ENCODE peak calls at places on chromosomes 2 and 18, in eight cellular contexts. C is COR-L47, H is islet precursor cell, U is EL, N is left kidney, V is iPS DF 19.7, G is gastrocnemius medialis, J is NCI-H2081. Y is an unnamed sample.

GRCh38 chr2:27115485-27115884 is 3.4 kb downstream of the CGREF1 start:
- DNase-seq in C (no peak), H (no peak), U (no peak), N (no peak), V (no peak), G (no peak), J (no peak), Y (no peak)

GRCh38 chr2:218311908-218312756 is 19.8 kb upstream of the TMBIM1 start:
- DNase-seq in C (no peak), H (no peak), U (no peak), N (no peak), V (no peak), G (no peak), J (no peak), Y (no peak)

GRCh38 chr2:48531141-48531648 is 1.2 kb downstream of the STON1 start:
- DNase-seq in C (no peak), H (peak; percentile 96), U (peak; percentile 78), N (peak; percentile 87), V (no peak), G (no peak), J (peak; percentile 19), Y (no peak)

GRCh38 chr18:46711444-46711863 is 45.4 kb downstream of the ST8SIA5 start:
- DNase-seq in C (no peak), H (no peak), U (no peak), N (peak; percentile 76), V (no peak), G (peak; percentile 19), J (no peak), Y (no peak)

GRCh38 chr2:37656512-37657423 is 14.7 kb downstream of the CDC42EP3 start:
- DNase-seq in C (peak; percentile 59), H (peak; percentile 55), U (no peak), N (no peak), V (peak; percentile 98), G (no peak), J (peak; percentile 35), Y (peak; percentile 77)

GRCh38 chr2:57886196-57886786 is 160.3 kb upstream of the VRK2 start:
- DNase-seq in C (peak; percentile 86), H (no peak), U (no peak), N (no peak), V (no peak), G (no peak), J (peak; percentile 93), Y (peak; percentile 80)

GRCh38 chr18:74078257-74078656 is 69.4 kb downstream of the FBXO15 start:
- DNase-seq in C (no peak), H (no peak), U (no peak), N (no peak), V (no peak), G (no peak), J (no peak), Y (no peak)

GRCh38 chr18:29594494-29594893 is 1417.6 kb upstream of the CDH2 start:
- DNase-seq in C (no peak), H (no peak), U (no peak), N (peak; percentile 32), V (no peak), G (no peak), J (no peak), Y (no peak)

GRCh38 chr18:42334931-42335330 is 379.9 kb downstream of the PIK3C3 start:
- DNase-seq in C (no peak), H (no peak), U (no peak), N (no peak), V (no peak), G (no peak), J (no peak), Y (no peak)

GRCh38 chr2:12036640-12036983 is 290.2 kb downstream of the LPIN1 start:
- DNase-seq in C (no peak), H (no peak), U (no peak), N (no peak), V (no peak), G (no peak), J (no peak), Y (peak; percentile 20)

GRCh38 chr18:24534737-24535136 is 74.3 kb downstream of the HRH4 start:
- DNase-seq in C (no peak), H (no peak), U (no peak), N (no peak), V (no peak), G (no peak), J (no peak), Y (no peak)

GRCh38 chr2:230666446-230666845 is 46.2 kb upstream of the CAB39 start:
- DNase-seq in C (no peak), H (no peak), U (no peak), N (no peak), V (no peak), G (no peak), J (no peak), Y (no peak)

GRCh38 chr2:45836740-45837139 is 185.3 kb downstream of the PRKCE start:
- DNase-seq in C (no peak), H (no peak), U (no peak), N (no peak), V (no peak), G (no peak), J (no peak), Y (no peak)

GRCh38 chr2:109341363-109341762 is 212.4 kb downstream of the SH3RF3 start:
- DNase-seq in C (no peak), H (no peak), U (no peak), N (no peak), V (no peak), G (no peak), J (no peak), Y (no peak)

GRCh38 chr18:77105021-77105420 is 27.6 kb downstream of the MBP start:
- DNase-seq in C (no peak), H (peak; percentile 12), U (no peak), N (peak; percentile 42), V (no peak), G (no peak), J (no peak), Y (no peak)

GRCh38 chr18:62438402-62438801 is 84.4 kb upstream of the ZCCHC2 start:
- DNase-seq in C (no peak), H (no peak), U (no peak), N (no peak), V (no peak), G (no peak), J (no peak), Y (no peak)

GRCh38 chr2:215532844-215533243 is 97.0 kb upstream of the FN1 start:
- DNase-seq in C (no peak), H (no peak), U (no peak), N (no peak), V (no peak), G (no peak), J (no peak), Y (no peak)

GRCh38 chr2:223311889-223312288 is 259.9 kb downstream of the KCNE4 start:
- DNase-seq in C (no peak), H (no peak), U (no peak), N (no peak), V (no peak), G (no peak), J (no peak), Y (no peak)

Y was measured in NCI-H345.